ENCODE peak calls at places on chromosomes 4 and X, in four cellular contexts. H is nucleus accumbens; T is NCI-H748 treated with DMSO at 0.1 percent for 48 hours; G is activated CD8-positive, alpha-beta T cell treated with anti-CD3 and anti-CD28 coated beads, Interleukin-2, amount 10 ng/mL, durations not matched to agents 7 days and 5 days. X is an unnamed sample.

GRCh38 chr4:112514449-112515277 is 1.3 kb downstream of the NEUROG2 start:
- DNase-seq in H (no peak), T (no peak), G (peak; percentile 36), X (no peak)

GRCh38 chr4:153603258-153603657 is 80.8 kb upstream of the TLR2 start:
- DNase-seq in H (no peak), T (no peak), G (no peak), X (no peak)

GRCh38 chrX:103941201-103941975 is 21.0 kb upstream of the TMSB15B start:
- DNase-seq in H (no peak), T (no peak), G (no peak), X (no peak)

GRCh38 chr4:2375427-2375826 is 43.0 kb downstream of the ZFYVE28 start:
- DNase-seq in H (no peak), T (no peak), G (no peak), X (no peak)

GRCh38 chr4:177964061-177964460 is 521.8 kb upstream of the AGA start:
- DNase-seq in H (no peak), T (no peak), G (no peak), X (no peak)

GRCh38 chrX:105460366-105460765 is 239.9 kb upstream of the TEX13A start:
- DNase-seq in H (no peak), T (no peak), G (no peak), X (no peak)

GRCh38 chr4:52263612-52264011 is 212.5 kb downstream of the SPATA18 start:
- DNase-seq in H (no peak), T (no peak), G (no peak), X (no peak)

GRCh38 chrX:17022205-17022604 is 75.7 kb downstream of the REPS2 start:
- DNase-seq in H (no peak), T (no peak), G (no peak), X (no peak)

GRCh38 chrX:24025741-24026402 is 1.1 kb downstream of the KLHL15 start:
- DNase-seq in H (peak; percentile 3), T (no peak), G (no peak), X (no peak)

GRCh38 chr4:118979712-118980111 is 91.1 kb downstream of the SYNPO2 start:
- DNase-seq in H (no peak), T (no peak), G (no peak), X (no peak)

GRCh38 chr4:30802622-30803323 is 82.6 kb downstream of the PCDH7 start:
- DNase-seq in H (no peak), T (no peak), G (no peak), X (no peak)

GRCh38 chr4:174763454-174764104 is 65.5 kb downstream of the GLRA3 start:
- DNase-seq in H (no peak), T (no peak), G (no peak), X (no peak)

GRCh38 chrX:93695981-93696380 is 22.0 kb downstream of the FAM133A start:
- DNase-seq in H (no peak), T (no peak), G (no peak), X (no peak)

GRCh38 chr4:4524364-4524763 is 17.5 kb downstream of the STX18 start:
- DNase-seq in H (no peak), T (no peak), G (peak; percentile 63), X (no peak)

GRCh38 chrX:78322863-78323262 is 4.5 kb downstream of the CYSLTR1 start:
- DNase-seq in H (no peak), T (no peak), G (no peak), X (no peak)

GRCh38 chr4:77196866-77197265 is 39.9 kb downstream of the CCNG2 start:
- DNase-seq in H (no peak), T (no peak), G (no peak), X (no peak)

GRCh38 chr4:119977546-119977945 is 89.1 kb downstream of the MAD2L1 start:
- DNase-seq in H (no peak), T (no peak), G (no peak), X (no peak)

GRCh38 chrX:140664939-140665338 is 44.6 kb upstream of the LINC00632 start:
- DNase-seq in H (no peak), T (peak; percentile 14), G (no peak), X (no peak)

GRCh38 chrX:47562615-47563243 is 1.7 kb downstream of the ARAF start:
- DNase-seq in H (no peak), T (no peak), G (peak; percentile 60), X (no peak)

GRCh38 chrX:38727668-38728067 is 73.6 kb upstream of the MID1IP1 start:
- DNase-seq in H (no peak), T (no peak), G (no peak), X (no peak)

GRCh38 chrX:93791304-93791703 is 117.3 kb downstream of the FAM133A start:
- DNase-seq in H (no peak), T (peak; percentile 4), G (no peak), X (no peak)

GRCh38 chr4:3436798-3437581 is 4.8 kb upstream of the HGFAC start:
- DNase-seq in H (no peak), T (no peak), G (peak; percentile 25), X (no peak)

GRCh38 chr4:81314196-81314896 is 99.3 kb upstream of the PRKG2 start:
- DNase-seq in H (no peak), T (no peak), G (no peak), X (no peak)

GRCh38 chr4:24642941-24643628 is 58.7 kb upstream of the DHX15 start:
- DNase-seq in H (no peak), T (no peak), G (no peak), X (no peak)

GRCh38 chrX:124216396-124217124 is 115.9 kb upstream of the TEX13D start:
- DNase-seq in H (no peak), T (no peak), G (no peak), X (no peak)

GRCh38 chr4:182746876-182747275 is 170.3 kb downstream of the DCTD start:
- DNase-seq in H (no peak), T (no peak), G (no peak), X (no peak)

GRCh38 chr4:137213372-137214173 is 318.7 kb downstream of the PCDH18 start:
- DNase-seq in H (no peak), T (no peak), G (no peak), X (no peak)

GRCh38 chrX:153953342-153953830 is 8.9 kb upstream of the RENBP start:
- DNase-seq in H (no peak), T (no peak), G (peak; percentile 78), X (no peak)

GRCh38 chr4:169922632-169923276 is 103.4 kb downstream of the MFAP3L start:
- DNase-seq in H (no peak), T (no peak), G (no peak), X (no peak)

X was measured in substantia nigra.